ENCODE peak calls at places on chromosome 5, in nine cellular contexts. W, V, Q, F, D, R, P, N and L are unnamed samples.

GRCh38 chr5:34789021-34789531 is 49.9 kb upstream of the TTC23L start:
- DNase-seq in V (no peak), W (no peak), P (no peak), R (no peak), D (no peak), F (peak), N (no peak), Q (no peak), L (no peak)

GRCh38 chr5:132259061-132259851 is 1.8 kb downstream of the PDLIM4 start:
- DNase-seq in W (peak), Q (peak), P (no peak), F (peak), R (peak), N (peak), V (peak), D (peak), L (peak)

GRCh38 chr5:37043693-37044092 is 167.1 kb downstream of the NIPBL start:
- DNase-seq in F (no peak), N (no peak), Q (no peak), D (no peak), R (no peak), W (no peak), P (peak), V (no peak), L (no peak)

GRCh38 chr5:112004867-112005532 is 248.0 kb upstream of the NREP start:
- DNase-seq in V (no peak), W (no peak), P (no peak), F (peak), D (no peak), N (no peak), R (no peak), Q (no peak), L (no peak)

GRCh38 chr5:82601085-82601484 is 322.9 kb upstream of the RPS23 start:
- DNase-seq in V (no peak), N (no peak), R (no peak), D (peak), W (no peak), P (no peak), Q (no peak), F (no peak), L (peak)

GRCh38 chr5:138770977-138771376 is 17.8 kb downstream of the CTNNA1 start:
- DNase-seq in P (no peak), V (no peak), N (no peak), R (no peak), D (no peak), Q (no peak), W (no peak), F (no peak), L (no peak)

GRCh38 chr5:41787257-41787656 is 83.0 kb downstream of the OXCT1 start:
- DNase-seq in R (no peak), Q (no peak), W (no peak), D (no peak), V (no peak), F (peak), N (no peak), P (no peak), L (no peak)

GRCh38 chr5:29382735-29383280 is 1810.7 kb upstream of the CDH6 start:
- DNase-seq in W (no peak), Q (no peak), N (no peak), P (no peak), F (peak), R (no peak), D (no peak), V (no peak), L (no peak)

GRCh38 chr5:158354958-158355357 is 496.0 kb upstream of the CLINT1 start:
- DNase-seq in F (no peak), N (no peak), D (no peak), W (no peak), V (no peak), P (no peak), Q (no peak), R (no peak), L (no peak)

GRCh38 chr5:173963107-173963506 is 25.9 kb upstream of the C5orf47 start:
- DNase-seq in Q (no peak), V (no peak), D (no peak), W (no peak), R (no peak), N (no peak), P (no peak), F (peak), L (no peak)

GRCh38 chr5:173697931-173698579 is 81.6 kb upstream of the BOD1 start:
- DNase-seq in P (no peak), F (no peak), D (peak), R (no peak), N (peak), Q (no peak), W (no peak), V (no peak), L (no peak)

GRCh38 chr5:113294341-113295110 is 140.3 kb downstream of the TSSK1B start:
- DNase-seq in Q (peak), R (peak), P (peak), F (peak), V (peak), N (peak), D (peak), W (peak), L (peak)

GRCh38 chr5:159061834-159062530 is 37.7 kb downstream of the EBF1 start:
- DNase-seq in V (no peak), W (no peak), D (no peak), P (no peak), R (no peak), F (peak), N (no peak), Q (no peak), L (no peak)

GRCh38 chr5:15501057-15501791 is 1.2 kb downstream of the FBXL7 start:
- DNase-seq in V (no peak), D (no peak), R (peak), Q (no peak), W (peak), F (peak), P (peak), N (no peak), L (no peak)

GRCh38 chr5:79499640-79500273 is 14.2 kb downstream of the HOMER1 start:
- DNase-seq in V (no peak), D (no peak), Q (no peak), F (no peak), P (no peak), R (no peak), W (no peak), N (no peak), L (no peak)

GRCh38 chr5:106127341-106127781 is 1543.4 kb downstream of the EFNA5 start:
- DNase-seq in P (no peak), Q (no peak), W (no peak), V (no peak), D (no peak), R (no peak), F (no peak), N (no peak), L (no peak)

GRCh38 chr5:11477786-11478185 is 426.5 kb downstream of the CTNND2 start:
- DNase-seq in F (no peak), N (no peak), Q (no peak), R (no peak), D (no peak), P (no peak), W (no peak), V (no peak), L (no peak)

GRCh38 chr5:33549982-33550567 is 109.3 kb downstream of the TARS1 start:
- DNase-seq in P (no peak), D (no peak), V (no peak), R (no peak), W (no peak), F (no peak), N (peak), Q (no peak), L (no peak)

GRCh38 chr5:53434566-53434965 is 45.9 kb upstream of the FST start:
- DNase-seq in Q (no peak), P (no peak), N (no peak), W (no peak), R (no peak), V (no peak), D (no peak), F (peak), L (no peak)

GRCh38 chr5:172867761-172868435 is 33.8 kb downstream of the ERGIC1 start:
- DNase-seq in N (no peak), R (no peak), F (no peak), P (no peak), D (no peak), V (no peak), W (no peak), Q (no peak), L (no peak)

GRCh38 chr5:95907740-95908706 is 53.6 kb downstream of the ELL2 start:
- DNase-seq in V (no peak), W (no peak), D (no peak), P (no peak), N (no peak), R (no peak), Q (no peak), F (no peak), L (no peak)

GRCh38 chr5:98296426-98296825 is 477.0 kb upstream of the RGMB start:
- DNase-seq in R (no peak), N (no peak), W (no peak), F (peak), D (no peak), Q (no peak), P (no peak), V (no peak), L (no peak)

GRCh38 chr5:170159101-170159698 is 53.5 kb downstream of the FOXI1 start:
- DNase-seq in N (no peak), F (peak), P (no peak), Q (no peak), W (no peak), R (no peak), V (no peak), D (no peak), L (no peak)

GRCh38 chr5:132467292-132467984 is 23.1 kb downstream of the IRF1 start:
- DNase-seq in W (no peak), P (no peak), V (no peak), R (no peak), N (peak), F (no peak), Q (peak), D (peak), L (no peak)

GRCh38 chr5:81849769-81850367 is 99.0 kb upstream of the SSBP2 start:
- DNase-seq in V (no peak), R (no peak), W (no peak), P (no peak), N (no peak), Q (no peak), D (no peak), F (no peak), L (no peak)

GRCh38 chr5:16179936-16180788 is 571 bp upstream of the MARCHF11 start:
- DNase-seq in R (no peak), P (no peak), Q (peak), V (no peak), D (no peak), N (no peak), F (no peak), W (no peak), L (no peak)

GRCh38 chr5:54301215-54301614 is 9.2 kb downstream of the ARL15 start:
- DNase-seq in N (no peak), V (no peak), F (no peak), D (no peak), R (no peak), P (no peak), Q (no peak), W (no peak), L (no peak)

GRCh38 chr5:115657883-115658233 is 32.0 kb upstream of the TMED7 start:
- DNase-seq in V (no peak), N (no peak), F (peak), P (no peak), W (no peak), D (no peak), Q (no peak), R (no peak), L (no peak)

GRCh38 chr5:174900176-174900692 is 175.9 kb downstream of the MSX2 start:
- DNase-seq in V (no peak), N (no peak), P (no peak), W (no peak), R (no peak), F (no peak), Q (no peak), D (no peak), L (no peak)